ENCODE peak calls at places on chromosomes 6 and 20, in four cellular contexts. Z, Y, L and A are unnamed samples. For H3K36me3, the result is how much of the 10 kb centered on the place peaks cover.

GRCh38 chr6:14713966-14714631 is 531.8 kb upstream of the JARID2 start:
- DNase-seq in Z (no peak), Y (no peak), L (no peak), A (no peak)

GRCh38 chr6:25013249-25013648 is 77.5 kb upstream of the RIPOR2 start:
- DNase-seq in Z (no peak), L (no peak), Y (no peak), A (no peak)

GRCh38 chr20:49615401-49616153 is 47.6 kb upstream of the PTGIS start:
- DNase-seq in L (no peak), Y (no peak), Z (peak), A (no peak)

GRCh38 chr6:81606965-81607381 is 145.5 kb downstream of the TENT5A start:
- DNase-seq in Z (no peak), Y (no peak), L (no peak), A (no peak)

GRCh38 chr6:138404666-138405337 is 779 bp downstream of the HEBP2 start:
- DNase-seq in Z (peak), Y (no peak), L (no peak), A (peak)

GRCh38 chr20:9503530-9504251 is 10.7 kb upstream of the LAMP5 start:
- DNase-seq in L (no peak), Y (peak), Z (no peak), A (no peak)

GRCh38 chr6:37324131-37325033 is 29.4 kb upstream of the RNF8 start:
- DNase-seq in Y (peak), Z (no peak), L (no peak), A (no peak)

GRCh38 chr20:10609276-10609675 is 64.5 kb downstream of the JAG1 start:
- DNase-seq in Y (peak), Z (peak), L (peak), A (no peak)

GRCh38 chr6:829646-830045 is 136.7 kb upstream of the EXOC2 start:
- DNase-seq in L (no peak), Z (no peak), Y (no peak), A (no peak)

GRCh38 chr6:82917346-82918064 is 148.1 kb downstream of the UBE3D start:
- DNase-seq in L (no peak), Y (peak), Z (no peak), A (no peak)

GRCh38 chr20:17610566-17611289 is 40.9 kb downstream of the DSTN start:
- DNase-seq in Z (peak), Y (peak), L (no peak), A (peak)

GRCh38 chr20:23641936-23642751 is 4.4 kb upstream of the CST3 start:
- DNase-seq in L (no peak), Y (peak), Z (peak), A (no peak)

GRCh38 chr20:35660122-35660937 is 4.4 kb downstream of the CPNE1 start:
- DNase-seq in Y (no peak), L (no peak), Z (no peak), A (no peak)

GRCh38 chr20:35654415-35654814 is 10.3 kb downstream of the CPNE1 start:
- DNase-seq in Y (no peak), Z (no peak), L (no peak), A (no peak)

GRCh38 chr20:35661013-35661412 is 3.7 kb downstream of the CPNE1 start:
- DNase-seq in Z (no peak), Y (no peak), L (no peak), A (no peak)

GRCh38 chr20:35653893-35654292 is 10.8 kb downstream of the CPNE1 start:
- DNase-seq in Y (no peak), L (no peak), Z (no peak), A (no peak)

DNA sequence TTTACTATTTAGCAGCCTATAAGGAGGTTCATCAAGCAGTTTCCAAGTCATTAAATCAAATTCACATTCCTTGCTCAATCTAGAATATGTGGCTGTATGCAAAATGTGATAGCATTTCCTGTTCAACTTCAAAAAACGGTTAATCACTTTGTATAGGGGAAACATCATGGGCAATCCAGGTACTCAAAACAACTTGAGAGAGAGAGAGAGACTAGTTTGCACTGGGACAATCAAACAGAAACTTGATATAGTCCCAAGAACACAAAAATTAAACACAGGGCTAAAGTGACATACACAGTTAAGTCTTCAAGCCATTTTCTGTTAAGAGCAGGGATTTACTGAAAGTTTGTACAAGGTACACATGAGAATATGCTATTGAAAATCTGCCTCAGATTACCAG is 7.4 kb downstream of the CPNE1 start:
- DNase-seq in Y (no peak), L (no peak), Z (no peak), A (no peak)
- H3K36me3 ChIP-seq in Y (under half), L (under half), Z (under half), A (under half)

DNA sequence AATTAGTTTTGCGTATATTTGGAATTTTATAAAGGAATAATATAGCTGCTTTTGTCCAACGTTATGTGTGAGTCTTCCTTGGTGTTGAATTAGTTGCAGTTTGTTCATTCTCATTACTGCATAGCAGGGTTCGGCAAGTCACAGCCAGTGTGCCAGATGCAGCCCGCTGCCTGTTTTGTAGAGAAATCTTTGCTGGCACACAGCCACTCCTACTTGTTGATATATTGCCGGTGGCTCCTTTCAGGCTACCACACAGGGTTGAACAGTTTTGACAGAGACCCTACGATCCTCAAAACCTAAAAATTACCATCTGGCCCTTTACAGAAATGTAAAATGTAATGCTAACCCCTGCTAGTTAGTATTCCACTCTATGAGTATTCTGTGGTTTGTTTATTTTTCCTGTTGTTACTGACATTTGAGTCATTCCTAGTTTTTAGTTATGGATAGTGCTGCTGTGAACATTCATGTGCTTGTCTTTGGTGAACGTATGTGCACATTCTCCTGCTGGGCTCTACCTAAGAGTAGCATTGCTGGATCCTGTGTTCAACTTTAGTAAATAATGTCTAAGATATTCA is 11.5 kb downstream of the DHX35 start:
- DNase-seq in Y (peak), Z (no peak), L (no peak), A (no peak)
- H3K36me3 ChIP-seq in Y (under half), Z (under half), L (under half), A (under half)

GRCh38 chr20:3863317-3863716 is 16.7 kb downstream of the MAVS start:
- DNase-seq in Z (no peak), L (no peak), Y (no peak), A (no peak)

GRCh38 chr20:3864518-3864917 is 17.9 kb downstream of the MAVS start:
- DNase-seq in Y (no peak), Z (no peak), L (no peak), A (no peak)

GRCh38 chr20:3861191-3861590 is 14.6 kb downstream of the MAVS start:
- DNase-seq in L (no peak), Z (no peak), Y (no peak), A (no peak)

GRCh38 chr20:3865152-3865886 is 18.7 kb downstream of the MAVS start:
- DNase-seq in Z (no peak), Y (no peak), L (no peak), A (no peak)

DNA sequence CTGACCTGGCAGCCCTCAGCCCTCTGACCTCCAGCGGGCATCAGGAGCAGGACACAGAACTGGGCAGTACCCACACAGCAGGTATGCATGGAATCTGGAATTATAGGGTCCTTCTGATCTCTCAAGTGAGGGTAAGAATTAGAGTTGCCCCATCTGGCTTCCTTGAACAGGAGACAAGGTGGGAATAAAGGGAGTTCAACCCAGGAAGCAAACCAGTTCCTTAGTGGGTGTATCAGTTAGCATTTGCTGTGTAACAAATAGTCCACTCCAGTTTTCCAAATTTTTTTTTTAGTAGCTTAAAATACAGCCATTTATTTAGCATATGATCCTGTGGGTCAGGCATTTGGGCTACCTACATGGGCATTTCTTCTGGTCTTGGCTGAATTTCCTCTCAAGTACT is 15.7 kb downstream of the MAVS start:
- DNase-seq in Y (no peak), L (no peak), Z (no peak), A (no peak)
- H3K36me3 ChIP-seq in Y (half or more), L (under half), Z (under half), A (half or more)

GRCh38 chr20:31707994-31708744 is 14.5 kb downstream of the BCL2L1 start:
- DNase-seq in Y (no peak), L (no peak), Z (peak), A (no peak)
- H3K36me3 ChIP-seq in Y (under half), L (under half), Z (under half), A (under half)

GRCh38 chr20:16369441-16369840 is 203.8 kb downstream of the KIF16B start:
- DNase-seq in Y (no peak), L (no peak), Z (no peak), A (no peak)

GRCh38 chr20:16366548-16366947 is 206.7 kb downstream of the KIF16B start:
- DNase-seq in Y (no peak), L (no peak), Z (no peak), A (no peak)

GRCh38 chr20:16368645-16369292 is 204.5 kb downstream of the KIF16B start:
- DNase-seq in Y (peak), L (no peak), Z (peak), A (no peak)

GRCh38 chr20:16363832-16364687 is 209.2 kb downstream of the KIF16B start:
- DNase-seq in Z (no peak), Y (no peak), L (no peak), A (no peak)

DNA sequence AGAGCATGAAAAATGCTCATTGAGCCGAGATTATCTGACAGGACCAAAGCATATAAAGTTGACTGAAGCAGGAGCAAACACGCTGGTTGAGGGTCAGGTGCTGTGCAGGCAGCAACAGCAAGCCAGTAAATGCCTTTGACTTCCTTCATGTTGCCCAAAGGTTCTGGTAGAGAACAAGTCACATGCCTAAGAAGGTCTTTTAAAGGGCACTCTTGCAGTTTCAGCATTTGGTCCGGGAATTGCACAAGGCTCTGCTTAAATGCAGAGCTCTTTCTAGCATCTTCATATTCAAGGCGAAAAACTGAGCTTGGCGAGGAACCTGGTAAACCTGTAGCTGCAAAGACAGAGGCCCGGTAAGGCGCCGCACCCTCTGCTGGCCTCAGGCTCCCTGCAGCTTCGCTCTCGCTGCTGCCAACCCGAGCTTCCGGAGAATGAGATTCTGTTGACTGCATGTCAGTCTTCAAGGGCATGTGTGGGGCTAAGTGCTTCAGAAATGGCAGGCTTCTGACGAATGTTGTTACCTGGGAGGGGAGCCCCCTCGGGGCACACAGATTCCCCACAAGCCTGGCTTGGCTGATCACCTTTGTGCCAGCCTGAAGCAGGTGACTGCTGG is 205.2 kb downstream of the KIF16B start:
- DNase-seq in Y (no peak), Z (no peak), L (no peak), A (no peak)
- H3K36me3 ChIP-seq in Y (under half), Z (under half), L (under half), A (under half)